ENCODE peak calls at places on chromosomes 4 and X, in four cellular contexts. G, L, V and P are unnamed samples.

GRCh38 chrX:71367396-71367795 is 1.2 kb downstream of the TAF1 start:
- DNase-seq in G (peak), L (peak), V (no peak), P (no peak)

GRCh38 chrX:70998402-70999027 is 67.6 kb upstream of the SLC7A3 start:
- DNase-seq in V (no peak), G (peak), L (peak), P (peak)

GRCh38 chr4:76585897-76586360 is 150.9 kb downstream of the SHROOM3 start:
- DNase-seq in G (peak), V (peak), L (no peak), P (peak)

GRCh38 chr4:110198472-110199419 is at the start of gene ELOVL6:
- DNase-seq in G (peak), L (peak), V (peak), P (peak)

GRCh38 chrX:22392176-22392814 is 119.6 kb downstream of the CBLL2 start:
- DNase-seq in V (no peak), G (peak), L (no peak), P (no peak)

GRCh38 chr4:76995776-76996175 is 46.2 kb downstream of the SEPTIN11 start:
- DNase-seq in V (no peak), G (no peak), L (no peak), P (no peak)

GRCh38 chrX:24380273-24381036 is 20.0 kb downstream of the SUPT20HL1 start:
- DNase-seq in L (no peak), V (no peak), G (peak), P (peak)

GRCh38 chrX:140918398-140919043 is 83.9 kb upstream of the SPANXB1 start:
- DNase-seq in V (no peak), L (peak), G (peak), P (peak)

GRCh38 chr4:74314944-74315343 is 6.7 kb downstream of the EPGN start:
- DNase-seq in V (no peak), L (no peak), G (no peak), P (no peak)

GRCh38 chr4:17702666-17703065 is 78.8 kb downstream of the FAM184B start:
- DNase-seq in V (no peak), G (no peak), L (no peak), P (no peak)

GRCh38 chr4:80153800-80154546 is 43.3 kb upstream of the PRDM8 start:
- DNase-seq in G (peak), L (no peak), V (no peak), P (no peak)

GRCh38 chr4:152976466-152976761 is 40.3 kb downstream of the FHDC1 start:
- DNase-seq in G (no peak), V (no peak), L (no peak), P (no peak)

GRCh38 chrX:115017455-115017854 is at the start of gene IL13RA2:
- DNase-seq in G (peak), V (no peak), L (no peak), P (no peak)

GRCh38 chr4:69075061-69075792 is 21.0 kb upstream of the UGT2B7 start:
- DNase-seq in G (no peak), L (no peak), V (no peak), P (no peak)

GRCh38 chr4:145719752-145720624 is 40.0 kb downstream of the C4orf51 start:
- DNase-seq in L (no peak), G (no peak), V (no peak), P (no peak)

GRCh38 chrX:44843318-44843702 is 511 bp upstream of the DUSP21 start:
- DNase-seq in G (no peak), L (no peak), V (no peak), P (no peak)

GRCh38 chr4:181952478-181952877 is 290.7 kb upstream of the TENM3 start:
- DNase-seq in L (no peak), V (no peak), G (peak), P (peak)

GRCh38 chr4:5749568-5749967 is 38.6 kb downstream of the EVC start:
- DNase-seq in L (no peak), V (no peak), G (no peak), P (no peak)
- TF ChIP-seq CTCF in L (no peak), V (no peak), G (no peak), P (no peak)

DNA sequence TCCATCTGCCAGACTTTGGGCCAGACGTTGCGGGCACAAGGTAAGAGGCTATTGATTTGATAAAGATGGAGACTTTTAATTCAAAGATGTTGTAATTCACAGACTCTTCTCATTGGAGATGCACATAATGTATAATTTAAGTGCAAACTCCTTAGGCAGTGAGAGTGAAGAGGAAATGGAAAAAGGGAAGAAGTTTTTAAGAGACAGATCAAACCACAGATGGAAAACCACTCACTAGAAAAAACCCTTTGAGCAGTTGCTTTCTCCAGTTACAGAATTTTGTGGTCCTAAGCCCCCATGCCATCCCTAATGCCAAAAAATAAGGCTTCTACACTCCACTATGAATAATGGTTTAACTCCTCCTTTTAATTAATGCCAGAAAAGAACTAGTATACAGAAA is 977.1 kb upstream of the PRKX start:
- DNase-seq in V (no peak), G (no peak), L (peak), P (no peak)
- TF ChIP-seq CTCF in V (no peak), G (no peak), L (no peak), P (no peak)

GRCh38 chrX:28177202-28177601 is 196.0 kb upstream of the DCAF8L1 start:
- DNase-seq in L (peak), G (no peak), V (no peak), P (peak)
- TF ChIP-seq CTCF in L (peak), G (peak), V (no peak), P (peak)

DNA sequence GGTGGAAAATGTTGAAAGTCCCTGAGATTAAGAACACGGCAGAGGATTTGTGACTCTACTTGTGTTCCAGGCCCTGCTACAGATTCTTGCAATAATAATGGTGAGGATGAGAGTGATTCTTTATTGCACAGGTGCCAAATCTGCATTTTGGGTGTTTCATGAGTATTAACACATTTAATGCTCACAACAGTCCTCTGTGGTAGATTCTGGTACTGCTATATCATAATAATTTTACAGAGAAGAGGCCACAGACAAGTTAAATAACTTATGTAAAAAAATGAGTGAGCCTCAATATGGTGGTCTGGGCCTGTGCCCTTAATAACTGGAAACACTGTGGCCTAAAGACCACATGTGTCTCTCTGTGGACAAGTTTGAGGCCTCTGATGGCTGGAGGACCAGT is 124.3 kb downstream of the C4orf33 start:
- DNase-seq in G (no peak), V (no peak), L (no peak), P (no peak)
- TF ChIP-seq CTCF in G (no peak), V (no peak), L (no peak), P (no peak)

GRCh38 chr4:168945291-168945690 is 64.8 kb downstream of the CBR4 start:
- DNase-seq in G (no peak), V (no peak), L (no peak), P (no peak)

GRCh38 chr4:168942985-168943384 is 67.1 kb downstream of the CBR4 start:
- DNase-seq in G (no peak), V (no peak), L (peak), P (no peak)
- TF ChIP-seq CTCF in G (peak), V (no peak), L (peak), P (peak)

GRCh38 chr4:95548738-95549245 is at the start of gene UNC5C:
- DNase-seq in G (peak), L (peak), V (peak), P (peak)
- TF ChIP-seq CTCF in G (no peak), L (no peak), V (no peak), P (no peak)

GRCh38 chrX:67288958-67289641 is 254.7 kb upstream of the AR start:
- DNase-seq in G (no peak), L (no peak), V (peak), P (no peak)
- TF ChIP-seq CTCF in G (no peak), L (no peak), V (no peak), P (no peak)

DNA sequence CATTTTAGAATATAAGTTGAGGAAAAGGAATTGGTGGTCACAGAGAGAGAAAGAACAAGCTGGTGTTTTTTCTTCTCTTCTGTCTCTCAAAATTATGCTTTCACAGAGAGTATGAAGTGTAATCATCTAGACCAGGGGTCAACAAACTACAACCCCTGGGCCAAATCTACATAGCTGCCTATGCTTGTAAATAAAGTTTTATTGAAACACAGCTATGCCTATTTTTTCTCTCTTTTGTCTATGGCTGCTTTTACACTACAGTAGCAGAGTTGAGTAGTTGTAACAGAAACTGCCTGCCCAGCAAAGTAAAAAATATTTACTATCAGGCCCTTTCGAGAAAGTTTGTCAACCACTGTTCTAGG is 6.7 kb upstream of the FAM9C start:
- DNase-seq in V (no peak), G (no peak), L (no peak), P (no peak)
- TF ChIP-seq CTCF in V (no peak), G (no peak), L (no peak), P (no peak)

GRCh38 chr4:70544279-70544870 is 26.0 kb downstream of the AMTN start:
- DNase-seq in G (peak), L (peak), V (no peak), P (peak)
- TF ChIP-seq CTCF in G (peak), L (peak), V (no peak), P (peak)

DNA sequence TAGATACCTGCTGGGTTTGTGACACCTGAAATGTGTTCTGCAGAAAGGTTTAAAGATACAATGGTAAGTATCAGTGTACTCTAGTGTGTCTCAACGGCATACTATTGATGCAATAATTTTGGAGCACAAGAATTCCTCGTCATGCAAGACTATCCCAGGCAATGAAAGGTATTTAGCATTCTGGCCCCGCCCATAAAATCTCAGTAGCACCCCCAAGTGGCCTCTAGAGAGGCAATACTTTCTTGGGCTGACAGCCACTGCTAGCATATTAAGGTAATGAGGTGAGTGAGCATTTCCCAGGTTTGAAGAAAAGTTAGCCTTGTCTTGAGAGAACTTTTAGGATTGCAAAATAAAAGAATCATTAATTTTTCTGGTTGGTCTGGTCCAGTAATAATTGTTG is 24.0 kb downstream of the TAB3 start:
- DNase-seq in L (peak), V (no peak), G (peak), P (peak)
- TF ChIP-seq CTCF in L (peak), V (no peak), G (peak), P (peak)